ENCODE peak calls at places on chromosomes 5 and 9, in seven cellular contexts. Q is adrenal gland, S is LNCaP clone FGC, W is left lung, V is choroid plexus epithelial cell, N is AG04449, M is pancreas. Y is an unnamed sample.

GRCh38 chr9:87395804-87396458 is 101.7 kb upstream of the DAPK1 start:
- DNase-seq in Q (no peak), M (peak), W (no peak), N (no peak), V (no peak), S (peak), Y (no peak)

GRCh38 chr9:133153227-133154096 is 10.3 kb downstream of the GBGT1 start:
- DNase-seq in N (no peak), M (peak), S (no peak), V (no peak), W (no peak), Q (peak), Y (no peak)

GRCh38 chr5:73448451-73449136 is at the start of gene FOXD1:
- DNase-seq in S (no peak), N (peak), M (peak), Q (peak), V (peak), W (peak), Y (peak)

GRCh38 chr9:26261503-26262330 is 583.5 kb upstream of the TUSC1 start:
- DNase-seq in S (no peak), M (no peak), V (peak), N (no peak), W (no peak), Q (peak), Y (no peak)

GRCh38 chr5:8606231-8606630 is 737.3 kb downstream of the MTRR start:
- DNase-seq in Q (no peak), V (no peak), S (no peak), N (no peak), M (no peak), W (no peak), Y (no peak)

GRCh38 chr5:96658272-96658671 is 3.9 kb upstream of the CAST start:
- DNase-seq in W (no peak), S (no peak), V (no peak), N (no peak), M (no peak), Q (no peak), Y (no peak)

GRCh38 chr5:91474201-91474600 is 91.1 kb upstream of the ARRDC3 start:
- DNase-seq in Q (no peak), N (no peak), S (no peak), M (no peak), W (no peak), V (peak), Y (no peak)

GRCh38 chr9:69577123-69577522 is 95.0 kb downstream of the APBA1 start:
- DNase-seq in W (no peak), V (no peak), N (no peak), Q (no peak), M (no peak), S (no peak), Y (no peak)

GRCh38 chr5:149665416-149666163 is 64.5 kb upstream of the PPARGC1B start:
- DNase-seq in M (no peak), Q (no peak), W (no peak), N (no peak), V (peak), S (no peak), Y (no peak)

GRCh38 chr5:64292611-64293215 is 127.1 kb downstream of the RNF180 start:
- DNase-seq in S (no peak), V (peak), W (no peak), Q (no peak), M (no peak), N (no peak), Y (no peak)

GRCh38 chr5:177416334-177416733 is 7.0 kb upstream of the F12 start:
- DNase-seq in W (peak), N (no peak), V (peak), S (no peak), Q (no peak), M (no peak), Y (no peak)

GRCh38 chr9:131657890-131658752 is 81.8 kb downstream of the RAPGEF1 start:
- DNase-seq in W (no peak), S (peak), M (no peak), N (peak), Q (no peak), V (peak), Y (peak)

GRCh38 chr5:94463739-94464138 is 154.7 kb downstream of the KIAA0825 start:
- DNase-seq in V (peak), M (no peak), N (peak), S (no peak), Q (no peak), W (no peak), Y (peak)

GRCh38 chr9:92969516-92970466 is 22.5 kb downstream of the FGD3 start:
- DNase-seq in Q (peak), V (no peak), N (no peak), S (no peak), M (no peak), W (no peak), Y (no peak)

GRCh38 chr9:110047955-110048472 is 159.9 kb downstream of the C9orf152 start:
- DNase-seq in V (no peak), N (no peak), S (no peak), W (no peak), Q (peak), M (no peak), Y (no peak)

GRCh38 chr5:143400541-143401252 is 2.8 kb downstream of the NR3C1 start:
- DNase-seq in S (no peak), N (no peak), Q (no peak), M (no peak), W (no peak), V (peak), Y (peak)

GRCh38 chr5:111948078-111948477 is 191.1 kb upstream of the NREP start:
- DNase-seq in M (no peak), N (no peak), S (no peak), W (no peak), Q (no peak), V (no peak), Y (no peak)

GRCh38 chr5:170434953-170435605 is 45.9 kb upstream of the KCNMB1 start:
- DNase-seq in M (peak), N (no peak), W (peak), Q (peak), S (no peak), V (peak), Y (peak)

GRCh38 chr9:99038396-99038795 is 66.5 kb upstream of the TGFBR1 start:
- DNase-seq in N (no peak), Q (no peak), M (no peak), V (no peak), S (no peak), W (no peak), Y (no peak)

GRCh38 chr5:57703726-57704125 is 221.1 kb upstream of the ACTBL2 start:
- DNase-seq in N (peak), Q (no peak), V (no peak), W (no peak), M (no peak), S (no peak), Y (no peak)

GRCh38 chr5:175202461-175203065 is 241.4 kb downstream of the DRD1 start:
- DNase-seq in N (no peak), S (no peak), M (no peak), W (no peak), Q (peak), V (no peak), Y (no peak)

GRCh38 chr5:157912621-157913325 is 53.8 kb upstream of the CLINT1 start:
- DNase-seq in N (no peak), V (no peak), W (peak), Q (no peak), M (no peak), S (no peak), Y (no peak)

GRCh38 chr5:126865299-126865698 is 88.4 kb downstream of the LMNB1 start:
- DNase-seq in W (no peak), V (peak), Q (no peak), S (no peak), N (peak), M (no peak), Y (no peak)

GRCh38 chr5:59874675-59875074 is 18.9 kb downstream of the PDE4D start:
- DNase-seq in W (no peak), M (no peak), Q (no peak), V (peak), S (no peak), N (no peak), Y (no peak)

GRCh38 chr5:92912280-92912679 is 668.7 kb downstream of the NR2F1-AS1 start:
- DNase-seq in V (no peak), Q (no peak), W (no peak), N (no peak), S (no peak), M (no peak), Y (no peak)

GRCh38 chr5:18141260-18141659 is 507.0 kb downstream of the TAF11L14 start:
- DNase-seq in S (no peak), N (no peak), W (no peak), M (no peak), V (no peak), Q (no peak), Y (no peak)

GRCh38 chr9:129301941-129302340 is 123.9 kb upstream of the IER5L start:
- DNase-seq in W (no peak), S (no peak), V (peak), Q (no peak), M (no peak), N (no peak), Y (no peak)

GRCh38 chr9:37339945-37340344 is 82.6 kb upstream of the GRHPR start:
- DNase-seq in S (no peak), W (no peak), V (no peak), M (no peak), Q (no peak), N (no peak), Y (no peak)
- TF ChIP-seq CTCF in S (no peak), W (no peak), V (no peak), M (no peak), Q (no peak), N (no peak), Y (no peak)

GRCh38 chr9:23438299-23438907 is 387.6 kb downstream of the ELAVL2 start:
- DNase-seq in N (no peak), S (no peak), V (no peak), M (no peak), Q (no peak), W (no peak), Y (no peak)
- TF ChIP-seq CTCF in N (no peak), S (no peak), V (no peak), M (no peak), Q (no peak), W (no peak), Y (no peak)

GRCh38 chr5:77144837-77145139 is 57.7 kb upstream of the ZBED3 start:
- DNase-seq in S (no peak), N (no peak), V (no peak), W (no peak), Q (no peak), M (no peak), Y (no peak)
- TF ChIP-seq CTCF in S (no peak), N (no peak), V (no peak), W (no peak), Q (peak), M (no peak), Y (no peak)

GRCh38 chr9:89807682-89808075 is 202.9 kb downstream of the GADD45G start:
- DNase-seq in M (no peak), Q (no peak), W (no peak), V (no peak), S (no peak), N (no peak), Y (no peak)

GRCh38 chr9:89806371-89807100 is 201.7 kb downstream of the GADD45G start:
- DNase-seq in Q (peak), N (no peak), M (no peak), W (no peak), V (peak), S (no peak), Y (no peak)

GRCh38 chr9:89807101-89807395 is 202.2 kb downstream of the GADD45G start:
- DNase-seq in N (no peak), V (no peak), S (no peak), M (no peak), W (no peak), Q (peak), Y (no peak)

GRCh38 chr9:89808801-89809200 is 204.0 kb downstream of the GADD45G start:
- DNase-seq in M (no peak), Q (peak), W (no peak), V (peak), N (no peak), S (no peak), Y (no peak)

GRCh38 chr9:89808076-89808701 is 203.4 kb downstream of the GADD45G start:
- DNase-seq in S (no peak), M (no peak), V (peak), N (no peak), W (no peak), Q (peak), Y (no peak)
- TF ChIP-seq CTCF in S (peak), M (no peak), V (peak), N (no peak), W (no peak), Q (peak), Y (no peak)

GRCh38 chr5:68261174-68262021 is 45.8 kb downstream of the PIK3R1 start:
- DNase-seq in W (no peak), N (no peak), S (no peak), Q (no peak), V (peak), M (no peak), Y (no peak)
- TF ChIP-seq CTCF in W (no peak), N (no peak), S (no peak), Q (peak), V (peak), M (no peak), Y (peak)

GRCh38 chr9:77893706-77894105 is 137.9 kb downstream of the GNAQ start:
- DNase-seq in W (no peak), V (no peak), S (no peak), M (no peak), Q (no peak), N (no peak), Y (no peak)
- TF ChIP-seq CTCF in W (no peak), V (no peak), S (no peak), M (no peak), Q (no peak), N (no peak), Y (no peak)

DNA sequence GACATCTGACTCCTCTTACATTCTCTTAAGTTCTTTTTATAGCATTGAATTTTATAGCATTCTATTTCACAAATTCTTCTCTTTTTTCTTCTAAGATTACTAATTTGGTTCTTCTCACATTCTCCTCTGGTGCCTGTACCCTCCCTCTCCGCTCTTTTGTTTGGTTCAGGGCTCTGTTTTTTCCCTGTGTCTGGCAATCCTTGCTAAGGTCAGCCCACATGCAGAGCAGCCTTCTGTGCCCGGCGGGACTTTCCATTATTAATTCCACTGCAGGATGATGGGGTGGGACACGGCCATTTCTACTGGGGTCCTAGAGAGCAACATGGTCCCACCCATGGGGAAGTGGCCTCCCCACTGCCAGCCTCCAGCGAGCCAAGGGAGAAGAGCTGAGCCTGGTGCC is 9.8 kb upstream of the TRAF2 start:
- DNase-seq in N (no peak), M (no peak), V (no peak), Q (no peak), S (no peak), W (no peak), Y (no peak)
- TF ChIP-seq CTCF in N (no peak), M (no peak), V (no peak), Q (no peak), S (no peak), W (no peak), Y (no peak)

GRCh38 chr9:78320030-78320693 is 23.2 kb downstream of the PSAT1 start:
- DNase-seq in S (no peak), Q (no peak), W (no peak), V (no peak), M (no peak), N (no peak), Y (no peak)

GRCh38 chr9:78319197-78320029 is 22.5 kb downstream of the PSAT1 start:
- DNase-seq in W (no peak), V (no peak), M (no peak), Q (no peak), N (no peak), S (no peak), Y (no peak)

GRCh38 chr9:78314550-78314949 is 17.6 kb downstream of the PSAT1 start:
- DNase-seq in Q (no peak), W (no peak), N (no peak), V (no peak), S (no peak), M (no peak), Y (no peak)

GRCh38 chr9:78314953-78315870 is 18.3 kb downstream of the PSAT1 start:
- DNase-seq in W (no peak), Q (peak), N (peak), V (peak), S (peak), M (no peak), Y (no peak)

GRCh38 chr9:78316151-78316892 is 19.4 kb downstream of the PSAT1 start:
- DNase-seq in M (no peak), W (no peak), V (no peak), S (no peak), N (no peak), Q (no peak), Y (no peak)
- TF ChIP-seq CTCF in M (no peak), W (no peak), V (no peak), S (no peak), N (no peak), Q (no peak), Y (no peak)

DNA sequence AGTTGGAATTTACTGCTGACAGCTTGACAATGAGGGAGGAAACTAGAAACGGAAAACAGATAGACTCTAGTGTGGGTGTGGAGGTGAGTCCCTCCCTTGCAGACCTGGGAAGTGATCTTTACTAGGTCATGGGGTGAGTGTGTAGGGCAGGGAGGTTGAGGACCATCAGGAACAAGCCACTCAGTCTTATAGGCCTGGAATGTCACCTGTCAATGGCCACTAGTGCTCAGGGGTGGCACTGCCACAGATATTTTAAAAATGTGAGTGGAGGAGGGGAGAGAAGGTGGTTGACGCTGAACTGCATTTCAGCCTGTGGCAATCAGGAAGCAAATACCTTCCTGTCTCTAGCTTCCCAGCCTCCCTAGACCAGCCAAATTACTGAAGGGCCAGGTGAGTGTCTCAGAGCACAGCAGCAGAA is 9.0 kb downstream of the OR2S2 start:
- DNase-seq in N (no peak), Q (no peak), W (peak), M (no peak), V (no peak), S (no peak), Y (no peak)
- TF ChIP-seq CTCF in N (no peak), Q (no peak), W (no peak), M (no peak), V (no peak), S (no peak), Y (no peak)

GRCh38 chr9:10026585-10026984 is 586.2 kb downstream of the PTPRD start:
- DNase-seq in N (no peak), V (no peak), Q (no peak), S (no peak), W (no peak), M (no peak), Y (no peak)
- TF ChIP-seq CTCF in N (no peak), V (no peak), Q (no peak), S (no peak), W (no peak), M (no peak), Y (no peak)